ENCODE peak calls at places on chromosomes 2 and 18, in ten cellular contexts. One of them, this sample, is unnamed.

GRCh38 chr2:128686498-128686861 is 367.8 kb upstream of the HS6ST1 start:
- DNase-seq in H9: no peak
- DNase-seq in foreskin fibroblast: no peak
- DNase-seq in upper lobe of left lung: no peak
- DNase-seq in endothelial cell: no peak
- DNase-seq in suprapubic skin: no peak
- DNase-seq in body of pancreas: no peak
- DNase-seq in CD8-positive, alpha-beta T cell: peak; percentile 1
- DNase-seq in K562: no peak
- DNase-seq in bronchial epithelial cell: peak; percentile 7
- DNase-seq in this sample: no peak

GRCh38 chr2:76998713-76999112 is 523.5 kb downstream of the LRRTM4 start:
- DNase-seq in bronchial epithelial cell: peak; percentile 1
- DNase-seq in H9: no peak
- DNase-seq in endothelial cell: no peak
- DNase-seq in K562: no peak
- DNase-seq in suprapubic skin: no peak
- DNase-seq in body of pancreas: no peak
- DNase-seq in foreskin fibroblast: no peak
- DNase-seq in upper lobe of left lung: no peak
- DNase-seq in CD8-positive, alpha-beta T cell: no peak
- DNase-seq in this sample: no peak

GRCh38 chr2:33785201-33786106 is 186.4 kb upstream of the FAM98A start:
- DNase-seq in body of pancreas: no peak
- DNase-seq in upper lobe of left lung: no peak
- DNase-seq in suprapubic skin: no peak
- DNase-seq in endothelial cell: no peak
- DNase-seq in bronchial epithelial cell: no peak
- DNase-seq in foreskin fibroblast: no peak
- DNase-seq in K562: no peak
- DNase-seq in H9: no peak
- DNase-seq in CD8-positive, alpha-beta T cell: no peak
- DNase-seq in this sample: no peak

GRCh38 chr2:11745613-11746375 is 638 bp upstream of the LPIN1 start:
- DNase-seq in endothelial cell: no peak
- DNase-seq in CD8-positive, alpha-beta T cell: no peak
- DNase-seq in body of pancreas: no peak
- DNase-seq in H9: no peak
- DNase-seq in bronchial epithelial cell: no peak
- DNase-seq in suprapubic skin: no peak
- DNase-seq in K562: no peak
- DNase-seq in upper lobe of left lung: no peak
- DNase-seq in foreskin fibroblast: no peak
- DNase-seq in this sample: no peak

GRCh38 chr2:96146881-96147592 is 1.8 kb upstream of the DUSP2 start:
- DNase-seq in foreskin fibroblast: no peak
- DNase-seq in CD8-positive, alpha-beta T cell: no peak
- DNase-seq in K562: no peak
- DNase-seq in bronchial epithelial cell: peak; percentile 29
- DNase-seq in endothelial cell: no peak
- DNase-seq in H9: peak; percentile 28
- DNase-seq in upper lobe of left lung: no peak
- DNase-seq in body of pancreas: no peak
- DNase-seq in suprapubic skin: peak; percentile 58
- DNase-seq in this sample: no peak

GRCh38 chr18:63730788-63731187 is 28.0 kb downstream of the SERPINB11 start:
- DNase-seq in upper lobe of left lung: no peak
- DNase-seq in H9: no peak
- DNase-seq in body of pancreas: no peak
- DNase-seq in endothelial cell: no peak
- DNase-seq in bronchial epithelial cell: peak; percentile 53
- DNase-seq in CD8-positive, alpha-beta T cell: no peak
- DNase-seq in K562: no peak
- DNase-seq in suprapubic skin: no peak
- DNase-seq in foreskin fibroblast: no peak
- DNase-seq in this sample: no peak

GRCh38 chr2:224038049-224038829 is 847 bp downstream of the SERPINE2 start:
- DNase-seq in H9: peak; percentile 63
- DNase-seq in upper lobe of left lung: no peak
- DNase-seq in suprapubic skin: no peak
- DNase-seq in endothelial cell: peak; percentile 51
- DNase-seq in K562: no peak
- DNase-seq in foreskin fibroblast: peak; percentile 57
- DNase-seq in CD8-positive, alpha-beta T cell: peak; percentile 70
- DNase-seq in bronchial epithelial cell: peak; percentile 44
- DNase-seq in body of pancreas: peak; percentile 31
- DNase-seq in this sample: peak; percentile 64

GRCh38 chr2:12087671-12088380 is 341.4 kb downstream of the LPIN1 start:
- DNase-seq in upper lobe of left lung: no peak
- DNase-seq in body of pancreas: no peak
- DNase-seq in CD8-positive, alpha-beta T cell: no peak
- DNase-seq in foreskin fibroblast: peak; percentile 82
- DNase-seq in H9: no peak
- DNase-seq in endothelial cell: no peak
- DNase-seq in K562: no peak
- DNase-seq in suprapubic skin: no peak
- DNase-seq in bronchial epithelial cell: peak; percentile 94
- DNase-seq in this sample: no peak

GRCh38 chr2:28594369-28595108 is 98.7 kb downstream of the PLB1 start:
- DNase-seq in endothelial cell: peak; percentile 86
- DNase-seq in upper lobe of left lung: no peak
- DNase-seq in H9: peak; percentile 92
- DNase-seq in bronchial epithelial cell: peak; percentile 93
- DNase-seq in foreskin fibroblast: peak; percentile 91
- DNase-seq in body of pancreas: peak; percentile 95
- DNase-seq in K562: peak; percentile 91
- DNase-seq in CD8-positive, alpha-beta T cell: peak; percentile 92
- DNase-seq in suprapubic skin: peak; percentile 92
- DNase-seq in this sample: peak; percentile 84

GRCh38 chr18:49189772-49190171 is 239.0 kb upstream of the SMAD7 start:
- DNase-seq in K562: no peak
- DNase-seq in CD8-positive, alpha-beta T cell: no peak
- DNase-seq in upper lobe of left lung: no peak
- DNase-seq in foreskin fibroblast: no peak
- DNase-seq in endothelial cell: no peak
- DNase-seq in H9: no peak
- DNase-seq in bronchial epithelial cell: no peak
- DNase-seq in suprapubic skin: no peak
- DNase-seq in body of pancreas: no peak
- DNase-seq in this sample: no peak

GRCh38 chr18:60007641-60008040 is 107.8 kb downstream of the PMAIP1 start:
- DNase-seq in endothelial cell: no peak
- DNase-seq in CD8-positive, alpha-beta T cell: no peak
- DNase-seq in body of pancreas: no peak
- DNase-seq in upper lobe of left lung: no peak
- DNase-seq in bronchial epithelial cell: no peak
- DNase-seq in K562: no peak
- DNase-seq in H9: no peak
- DNase-seq in suprapubic skin: no peak
- DNase-seq in foreskin fibroblast: no peak
- DNase-seq in this sample: no peak

GRCh38 chr18:57784034-57784815 is 18.9 kb downstream of the ATP8B1 start:
- DNase-seq in bronchial epithelial cell: peak; percentile 85
- DNase-seq in K562: peak; percentile 37
- DNase-seq in CD8-positive, alpha-beta T cell: no peak
- DNase-seq in foreskin fibroblast: peak; percentile 49
- DNase-seq in upper lobe of left lung: no peak
- DNase-seq in suprapubic skin: no peak
- DNase-seq in H9: no peak
- DNase-seq in endothelial cell: peak; percentile 21
- DNase-seq in body of pancreas: no peak
- DNase-seq in this sample: no peak

GRCh38 chr2:105409717-105410116 is 10.9 kb upstream of the FHL2 start:
- DNase-seq in H9: no peak
- DNase-seq in K562: no peak
- DNase-seq in upper lobe of left lung: no peak
- DNase-seq in bronchial epithelial cell: peak; percentile 99
- DNase-seq in suprapubic skin: peak; percentile 72
- DNase-seq in CD8-positive, alpha-beta T cell: no peak
- DNase-seq in endothelial cell: no peak
- DNase-seq in body of pancreas: peak; percentile 38
- DNase-seq in foreskin fibroblast: peak; percentile 83
- DNase-seq in this sample: no peak

GRCh38 chr2:1004398-1004797 is 53.7 kb downstream of the SNTG2 start:
- DNase-seq in CD8-positive, alpha-beta T cell: no peak
- DNase-seq in suprapubic skin: no peak
- DNase-seq in foreskin fibroblast: peak; percentile 26
- DNase-seq in body of pancreas: no peak
- DNase-seq in K562: no peak
- DNase-seq in endothelial cell: no peak
- DNase-seq in bronchial epithelial cell: no peak
- DNase-seq in upper lobe of left lung: no peak
- DNase-seq in H9: no peak
- DNase-seq in this sample: no peak

GRCh38 chr2:193690572-193690971 is 1495.8 kb upstream of the TMEFF2 start:
- DNase-seq in foreskin fibroblast: no peak
- DNase-seq in K562: no peak
- DNase-seq in suprapubic skin: no peak
- DNase-seq in bronchial epithelial cell: peak; percentile 1
- DNase-seq in H9: no peak
- DNase-seq in CD8-positive, alpha-beta T cell: no peak
- DNase-seq in endothelial cell: no peak
- DNase-seq in body of pancreas: no peak
- DNase-seq in upper lobe of left lung: no peak
- DNase-seq in this sample: no peak

DNA sequence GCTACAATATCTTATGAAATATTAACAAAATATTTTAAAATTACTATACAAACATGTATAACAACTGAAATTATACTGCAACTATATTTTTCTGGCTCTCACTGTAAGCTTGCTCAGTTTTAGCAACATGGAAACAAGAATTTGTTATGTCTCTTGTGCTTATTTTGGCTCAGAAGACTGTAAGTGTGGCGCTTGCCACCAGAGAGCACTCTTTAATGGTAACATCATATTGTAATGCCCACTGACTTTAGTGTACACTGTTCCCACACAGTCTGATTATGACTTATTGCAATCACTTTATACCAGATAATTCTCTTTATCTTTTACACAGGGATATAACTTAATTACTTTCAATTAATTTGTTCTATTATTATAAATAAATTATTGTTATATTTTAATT is 1500.6 kb upstream of the TMEFF2 start:
- DNase-seq in H9: no peak
- DNase-seq in upper lobe of left lung: no peak
- DNase-seq in bronchial epithelial cell: peak; percentile 26
- DNase-seq in K562: peak; percentile 1
- DNase-seq in foreskin fibroblast: peak; percentile 48
- DNase-seq in suprapubic skin: no peak
- DNase-seq in endothelial cell: no peak
- DNase-seq in body of pancreas: no peak
- DNase-seq in CD8-positive, alpha-beta T cell: no peak
- DNase-seq in this sample: peak; percentile 31
- TF ChIP-seq CTCF in H9: peak; percentile 67
- TF ChIP-seq CTCF in upper lobe of left lung: no peak
- TF ChIP-seq CTCF in bronchial epithelial cell: peak; percentile 29
- TF ChIP-seq CTCF in K562: peak; percentile 2
- TF ChIP-seq CTCF in foreskin fibroblast: peak; percentile 34
- TF ChIP-seq CTCF in suprapubic skin: no peak
- TF ChIP-seq CTCF in endothelial cell: no peak
- TF ChIP-seq CTCF in body of pancreas: no peak
- TF ChIP-seq CTCF in CD8-positive, alpha-beta T cell: no peak
- TF ChIP-seq CTCF in this sample: peak; percentile 28

DNA sequence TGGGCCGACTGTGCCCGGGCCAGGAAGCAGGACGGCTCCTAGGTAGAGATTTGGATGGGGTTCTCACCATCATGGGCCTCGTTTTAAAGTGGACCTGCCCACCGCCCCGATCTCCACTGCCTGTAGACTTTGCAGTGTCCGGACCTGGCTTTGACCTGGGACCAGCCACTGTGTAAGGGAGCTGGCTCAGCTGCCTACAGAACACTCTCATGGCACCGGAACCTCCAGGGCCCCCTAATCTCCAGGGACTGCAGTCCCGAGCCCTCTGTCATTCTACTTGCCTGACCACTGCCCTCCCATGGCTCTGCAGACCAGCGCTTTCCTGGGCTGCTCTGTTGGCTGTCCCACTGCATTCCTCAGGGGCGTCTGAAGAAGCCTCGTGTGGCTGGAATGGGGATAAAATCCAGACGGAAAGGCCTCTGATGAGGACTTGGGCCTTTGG is 120.8 kb downstream of the GLI2 start:
- DNase-seq in upper lobe of left lung: no peak
- DNase-seq in H9: peak; percentile 77
- DNase-seq in K562: no peak
- DNase-seq in endothelial cell: peak; percentile 34
- DNase-seq in foreskin fibroblast: peak; percentile 52
- DNase-seq in CD8-positive, alpha-beta T cell: no peak
- DNase-seq in bronchial epithelial cell: no peak
- DNase-seq in body of pancreas: no peak
- DNase-seq in suprapubic skin: peak; percentile 57
- DNase-seq in this sample: peak; percentile 17
- TF ChIP-seq CTCF in upper lobe of left lung: no peak
- TF ChIP-seq CTCF in H9: peak; percentile 54
- TF ChIP-seq CTCF in K562: no peak
- TF ChIP-seq CTCF in endothelial cell: no peak
- TF ChIP-seq CTCF in foreskin fibroblast: peak; percentile 38
- TF ChIP-seq CTCF in CD8-positive, alpha-beta T cell: no peak
- TF ChIP-seq CTCF in bronchial epithelial cell: peak; percentile 1
- TF ChIP-seq CTCF in body of pancreas: no peak
- TF ChIP-seq CTCF in suprapubic skin: peak; percentile 23
- TF ChIP-seq CTCF in this sample: no peak

GRCh38 chr2:199911052-199911876 is at the start of gene C2orf69:
- DNase-seq in upper lobe of left lung: peak; percentile 97
- DNase-seq in CD8-positive, alpha-beta T cell: peak; percentile 92
- DNase-seq in body of pancreas: peak; percentile 97
- DNase-seq in suprapubic skin: peak; percentile 97
- DNase-seq in K562: peak; percentile 97
- DNase-seq in H9: peak; percentile 99
- DNase-seq in bronchial epithelial cell: peak; percentile 95
- DNase-seq in endothelial cell: peak; percentile 94
- DNase-seq in foreskin fibroblast: peak; percentile 99
- DNase-seq in this sample: peak; percentile 97
- TF ChIP-seq CTCF in upper lobe of left lung: peak; percentile 9
- TF ChIP-seq CTCF in CD8-positive, alpha-beta T cell: no peak
- TF ChIP-seq CTCF in body of pancreas: no peak
- TF ChIP-seq CTCF in suprapubic skin: no peak
- TF ChIP-seq CTCF in K562: no peak
- TF ChIP-seq CTCF in H9: no peak
- TF ChIP-seq CTCF in bronchial epithelial cell: no peak
- TF ChIP-seq CTCF in endothelial cell: no peak
- TF ChIP-seq CTCF in foreskin fibroblast: no peak
- TF ChIP-seq CTCF in this sample: no peak

DNA sequence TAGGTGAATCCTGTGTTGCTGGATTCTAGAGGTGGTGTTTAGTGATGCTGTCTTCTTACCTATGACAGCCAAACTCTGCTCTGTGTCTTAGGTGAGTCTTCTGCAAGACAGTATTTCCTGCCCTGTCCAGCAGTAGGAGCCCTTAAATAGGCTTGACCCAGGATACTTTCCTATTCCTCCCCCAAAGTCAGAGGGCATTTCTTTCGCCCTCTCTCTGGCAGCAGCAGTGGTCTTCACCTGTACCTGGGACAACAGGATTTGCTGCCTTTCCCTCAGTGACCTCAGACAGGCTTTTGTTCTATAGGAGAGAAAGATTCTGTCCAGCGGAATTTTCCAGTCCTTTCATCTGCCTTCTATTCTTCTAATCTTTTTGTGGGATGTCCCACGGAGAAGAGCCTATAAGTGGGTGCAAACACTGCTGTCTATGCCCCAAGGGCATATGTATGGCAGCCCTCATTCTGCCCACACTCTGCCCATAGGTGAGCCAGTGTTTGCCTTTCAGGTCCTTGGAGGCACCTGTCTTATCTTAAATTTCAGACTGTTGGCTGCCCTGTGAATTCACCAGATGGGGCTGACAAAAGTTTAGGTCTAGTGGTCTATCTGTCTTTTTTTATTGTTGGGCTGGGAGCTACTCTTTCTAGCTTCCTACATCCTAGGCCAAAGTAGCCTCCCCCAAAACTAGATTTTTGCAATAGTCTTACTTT is 177.3 kb upstream of the SPOPL start:
- DNase-seq in bronchial epithelial cell: no peak
- DNase-seq in body of pancreas: peak; percentile 56
- DNase-seq in CD8-positive, alpha-beta T cell: no peak
- DNase-seq in suprapubic skin: no peak
- DNase-seq in endothelial cell: no peak
- DNase-seq in upper lobe of left lung: no peak
- DNase-seq in foreskin fibroblast: no peak
- DNase-seq in K562: peak; percentile 3
- DNase-seq in H9: peak; percentile 30
- DNase-seq in this sample: no peak
- TF ChIP-seq CTCF in bronchial epithelial cell: no peak
- TF ChIP-seq CTCF in body of pancreas: no peak
- TF ChIP-seq CTCF in CD8-positive, alpha-beta T cell: no peak
- TF ChIP-seq CTCF in suprapubic skin: no peak
- TF ChIP-seq CTCF in endothelial cell: no peak
- TF ChIP-seq CTCF in upper lobe of left lung: no peak
- TF ChIP-seq CTCF in foreskin fibroblast: no peak
- TF ChIP-seq CTCF in K562: peak; percentile 29
- TF ChIP-seq CTCF in H9: peak; percentile 39
- TF ChIP-seq CTCF in this sample: no peak